ENCODE peak calls at places on chromosomes 1 and 21, in four cellular contexts. W is mesenchymal stem cell, P is mesendoderm, R is IMR-90. A is an unnamed sample.

GRCh38 chr1:61171915-61172485 is 89.6 kb downstream of the NFIA start:
- DNase-seq in W (no peak), P (no peak), R (no peak), A (no peak)

GRCh38 chr1:243253927-243254232 is 1.2 kb downstream of the CEP170 start:
- DNase-seq in W (no peak), P (no peak), R (no peak), A (no peak)

GRCh38 chr21:20662523-20662922 is 335.7 kb upstream of the NCAM2 start:
- DNase-seq in W (no peak), P (peak; percentile 21), R (no peak), A (peak; percentile 47)

GRCh38 chr1:65209005-65209885 is 61.2 kb downstream of the AK4 start:
- DNase-seq in W (peak; percentile 40), P (peak; percentile 44), R (peak; percentile 47), A (no peak)

GRCh38 chr1:36323636-36324321 is at the start of gene EVA1B:
- DNase-seq in W (peak; percentile 92), P (peak; percentile 87), R (peak; percentile 82), A (peak; percentile 89)

GRCh38 chr1:243420968-243421675 is 165.3 kb downstream of the SDCCAG8 start:
- DNase-seq in W (no peak), P (no peak), R (no peak), A (no peak)

GRCh38 chr1:28509705-28510349 is 4.0 kb downstream of the RCC1 start:
- DNase-seq in W (no peak), P (peak; percentile 69), R (no peak), A (no peak)

GRCh38 chr1:156838972-156839371 is 19.9 kb downstream of the INSRR start:
- DNase-seq in W (peak; percentile 41), P (peak; percentile 61), R (no peak), A (peak; percentile 66)

GRCh38 chr1:159880435-159880834 is 18.0 kb upstream of the VSIG8 start:
- DNase-seq in W (peak; percentile 18), P (no peak), R (no peak), A (no peak)

GRCh38 chr1:221724931-221725605 is 16.8 kb downstream of the DUSP10 start:
- DNase-seq in W (peak; percentile 88), P (no peak), R (peak; percentile 66), A (no peak)

GRCh38 chr1:7471836-7472235 is 299.3 kb upstream of the VAMP3 start:
- DNase-seq in W (peak; percentile 83), P (peak; percentile 10), R (peak; percentile 84), A (no peak)

GRCh38 chr1:234621657-234622335 is 11.8 kb upstream of the IRF2BP2 start:
- DNase-seq in W (peak; percentile 59), P (no peak), R (peak; percentile 71), A (no peak)

GRCh38 chr1:205355054-205355453 is 1.7 kb downstream of the KLHDC8A start:
- DNase-seq in W (no peak), P (no peak), R (no peak), A (no peak)

GRCh38 chr1:160863422-160864131 is 890 bp upstream of the CD244 start:
- DNase-seq in W (no peak), P (no peak), R (no peak), A (no peak)

GRCh38 chr1:183272390-183272801 is 86.3 kb downstream of the LAMC2 start:
- DNase-seq in W (peak; percentile 77), P (no peak), R (peak; percentile 94), A (no peak)

GRCh38 chr1:4495809-4496208 is 158.6 kb upstream of the AJAP1 start:
- DNase-seq in W (no peak), P (no peak), R (no peak), A (no peak)

GRCh38 chr1:96559707-96560588 is 161.6 kb upstream of the PTBP2 start:
- DNase-seq in W (peak; percentile 81), P (peak; percentile 79), R (peak; percentile 99), A (no peak)

GRCh38 chr1:22636927-22637326 is 499 bp downstream of the C1QA start:
- DNase-seq in W (no peak), P (no peak), R (no peak), A (no peak)

GRCh38 chr1:16631248-16632043 is 18.1 kb upstream of the NBPF1 start:
- DNase-seq in W (no peak), P (no peak), R (no peak), A (peak; percentile 58)

GRCh38 chr1:22529901-22530621 is 33.2 kb upstream of the EPHA8 start:
- DNase-seq in W (no peak), P (peak; percentile 68), R (no peak), A (peak; percentile 18)

GRCh38 chr1:168767885-168768584 is 39.0 kb upstream of the DPT start:
- DNase-seq in W (peak; percentile 13), P (no peak), R (peak; percentile 2), A (no peak)

GRCh38 chr1:110631836-110632620 is 25.9 kb upstream of the KCNA2 start:
- DNase-seq in W (no peak), P (no peak), R (no peak), A (no peak)

GRCh38 chr1:25090707-25091422 is 141.4 kb downstream of the SYF2 start:
- DNase-seq in W (no peak), P (peak; percentile 61), R (no peak), A (no peak)

GRCh38 chr1:166039805-166040204 is 127.0 kb downstream of the FAM78B start:
- DNase-seq in W (no peak), P (no peak), R (no peak), A (no peak)

GRCh38 chr21:15208787-15209186 is 144.0 kb upstream of the NRIP1 start:
- DNase-seq in W (no peak), P (no peak), R (no peak), A (no peak)
- H2BK5ac ChIP-seq in W (no peak overlapping the region), P (no peak overlapping the region), R (no peak overlapping the region), A (no peak overlapping the region)

DNA sequence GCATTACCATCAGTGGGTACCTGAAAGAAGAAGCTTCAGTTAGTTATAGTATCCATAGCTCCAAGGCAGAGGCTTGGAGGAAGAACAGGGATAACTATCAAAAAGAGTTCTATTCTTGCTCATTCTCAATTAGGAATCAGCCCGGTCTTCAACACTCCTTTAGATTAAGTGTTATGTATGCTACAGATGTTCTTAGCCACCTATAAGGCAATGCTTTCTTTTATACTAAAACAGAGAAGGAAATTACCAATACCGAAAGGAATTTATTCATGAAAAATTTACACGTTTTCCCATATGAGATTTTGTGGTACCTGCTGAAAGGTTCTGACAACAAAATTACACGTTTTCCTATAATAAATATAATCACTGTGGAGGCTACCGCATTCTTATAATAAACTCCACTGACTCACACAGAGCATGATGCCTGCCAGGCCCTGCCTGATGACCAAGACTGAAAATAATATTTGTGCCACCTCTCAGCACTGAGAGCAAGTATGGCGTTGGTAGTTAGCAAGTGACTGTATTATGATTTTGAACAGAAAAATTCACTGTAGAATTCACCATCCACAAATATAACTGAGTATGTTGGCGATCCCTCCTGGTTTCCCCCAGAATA is 58.3 kb downstream of the APP start:
- DNase-seq in W (no peak), P (no peak), R (no peak), A (no peak)
- H2BK5ac ChIP-seq in W (no peak overlapping the region), P (no peak overlapping the region), R (no peak overlapping the region), A (no peak overlapping the region)

GRCh38 chr1:51607676-51608075 is 9.2 kb upstream of the OSBPL9 start:
- DNase-seq in W (no peak), P (peak; percentile 53), R (no peak), A (peak; percentile 4)
- H2BK5ac ChIP-seq in W (no peak overlapping the region), P (no peak overlapping the region), R (no peak overlapping the region), A (no peak overlapping the region)

DNA sequence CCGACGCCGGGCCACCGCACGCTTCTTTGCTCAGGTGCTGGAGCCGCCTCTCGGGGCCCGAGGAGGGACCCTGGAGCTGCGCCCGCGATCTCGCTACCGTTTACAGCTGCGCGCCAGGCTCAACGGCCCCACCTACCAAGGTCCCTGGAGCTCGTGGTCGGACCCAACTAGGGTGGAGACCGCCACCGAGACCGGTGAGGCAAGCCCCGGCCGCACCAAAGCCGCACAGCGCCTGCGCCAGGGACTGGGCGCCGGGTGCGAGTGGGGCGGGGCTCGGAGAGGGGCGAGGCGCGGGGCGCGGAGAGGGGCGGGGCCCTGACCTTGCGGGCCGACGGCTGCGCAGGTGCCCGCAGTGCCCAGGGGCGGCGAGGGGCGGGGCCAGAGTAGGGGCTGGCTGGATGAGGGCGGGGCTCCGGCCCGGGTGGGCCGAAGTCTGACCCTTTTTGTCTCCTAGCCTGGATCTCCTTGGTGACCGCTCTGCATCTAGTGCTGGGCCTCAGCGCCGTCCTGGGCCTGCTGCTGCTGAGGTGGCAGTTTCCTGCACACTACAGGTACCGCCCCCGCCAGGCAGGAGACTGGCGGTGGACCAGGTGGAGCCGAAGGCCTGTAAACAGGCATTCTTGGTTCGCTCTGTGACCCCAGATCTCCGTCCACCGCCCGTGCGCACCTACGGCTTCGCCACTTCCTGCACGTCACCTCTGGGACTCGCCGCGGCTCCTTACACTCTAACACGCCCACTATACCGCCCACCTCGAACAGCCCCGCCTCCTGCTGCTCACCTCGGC is 9.8 kb upstream of the CDC20 start:
- DNase-seq in W (peak; percentile 60), P (peak; percentile 95), R (no peak), A (peak; percentile 98)
- H2BK5ac ChIP-seq in W (peak overlapping the region; percentile 60), P (peak overlapping the region; percentile 93), R (peak overlapping the region; percentile 55), A (peak overlapping the region; percentile 58)

DNA sequence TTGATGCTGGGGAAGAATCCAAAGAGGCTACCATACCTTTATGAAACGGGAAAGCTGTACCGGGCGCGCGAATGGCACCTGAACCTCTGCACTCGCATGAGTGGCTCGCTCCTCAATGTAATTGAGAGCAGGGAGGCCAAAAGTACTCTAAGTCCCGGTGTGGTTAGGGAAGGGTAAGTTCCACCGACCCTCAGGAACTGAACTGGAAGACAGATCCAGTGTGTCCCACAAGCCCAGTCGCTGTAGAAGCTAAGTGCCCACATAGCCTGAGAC is 1.0 kb downstream of the GATAD2B start:
- DNase-seq in W (peak; percentile 37), P (no peak), R (no peak), A (no peak)
- H2BK5ac ChIP-seq in W (no peak overlapping the region), P (no peak overlapping the region), R (no peak overlapping the region), A (no peak overlapping the region)

DNA sequence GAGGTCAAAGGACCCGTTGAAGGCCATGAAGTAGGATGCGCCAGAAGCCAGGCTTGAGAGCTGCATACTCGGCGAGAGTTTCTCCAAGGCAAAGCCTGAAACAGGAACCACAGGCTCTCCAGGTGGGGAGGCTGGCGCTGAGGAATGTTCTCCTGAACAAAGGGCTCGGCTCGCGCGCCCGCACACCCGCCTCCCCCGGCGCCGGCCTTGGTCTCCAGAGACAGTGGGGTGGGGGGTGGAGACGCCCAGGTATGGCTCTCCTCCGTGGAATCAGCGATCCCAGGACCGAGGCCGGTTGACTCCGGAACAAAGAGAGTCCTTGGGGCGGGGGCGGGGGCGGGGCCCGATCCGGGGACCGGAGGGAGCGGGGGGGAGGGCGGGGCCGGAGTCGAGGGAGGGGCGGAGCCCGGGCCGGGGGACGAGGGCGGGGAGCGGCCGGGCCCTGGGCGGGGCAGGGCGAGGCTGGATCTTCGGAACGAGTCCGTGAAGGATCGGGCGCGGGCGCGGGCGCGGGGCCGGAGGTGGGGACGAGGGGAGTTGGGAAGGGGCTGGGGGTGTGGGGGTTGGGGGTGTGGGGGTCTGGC is 85.0 kb downstream of the NKAIN1 start:
- DNase-seq in W (peak; percentile 71), P (peak; percentile 98), R (peak; percentile 55), A (peak; percentile 93)
- H2BK5ac ChIP-seq in W (peak overlapping the region; percentile 93), P (no peak overlapping the region), R (peak overlapping the region; percentile 31), A (no peak overlapping the region)

DNA sequence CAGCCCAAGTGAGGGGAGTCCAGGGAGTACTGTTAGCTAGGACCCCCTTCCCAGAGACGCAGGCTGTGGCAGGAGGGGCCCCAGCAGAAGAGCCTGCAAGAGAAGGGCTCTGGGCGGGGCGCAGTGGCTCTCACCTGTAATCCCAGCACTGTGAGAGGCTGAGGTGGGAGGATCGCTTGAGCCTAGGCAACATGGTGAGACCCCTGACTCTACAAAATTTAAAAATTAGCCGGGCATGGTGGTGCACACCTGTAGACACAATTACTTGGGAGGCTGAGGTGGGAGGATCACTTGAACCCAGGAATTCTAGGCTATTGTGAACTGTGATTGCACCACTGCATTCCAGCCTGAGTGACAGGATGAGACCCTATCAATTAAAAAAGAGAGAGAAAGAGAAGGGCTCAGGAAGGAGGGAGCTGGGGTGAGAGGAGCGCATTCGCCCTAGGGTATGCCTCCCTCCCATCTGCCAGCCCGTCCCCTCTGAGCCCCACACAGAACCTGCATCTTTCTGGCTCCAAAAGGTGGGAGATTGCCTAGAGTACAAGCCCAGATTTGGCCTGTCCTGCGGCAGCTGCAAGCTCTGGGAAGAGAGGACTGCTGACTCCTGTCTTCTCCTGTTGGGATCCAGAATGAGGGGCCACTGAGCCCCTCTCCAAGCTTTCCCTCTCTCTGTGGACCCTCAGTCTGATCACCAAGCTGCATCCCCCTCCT is 3.6 kb downstream of the KCNQ4 start:
- DNase-seq in W (no peak), P (no peak), R (no peak), A (no peak)
- H2BK5ac ChIP-seq in W (no peak overlapping the region), P (no peak overlapping the region), R (no peak overlapping the region), A (no peak overlapping the region)

A was measured in H9.